ENCODE peak calls at places on chromosomes 7 and 10, in eight cellular contexts. O, K, N, P, L, V, G and I are unnamed samples.
A peak's percentile ranks its signal among the peaks of the same experiment; 100 is the strongest.

GRCh38 chr10:129063877-129064276 is 403.2 kb upstream of the MGMT start:
- DNase-seq in O (no peak), K (no peak), N (no peak), P (no peak), L (no peak), V (no peak), G (no peak), I (no peak)

GRCh38 chr10:123561145-123561448 is 105.1 kb upstream of the GPR26 start:
- DNase-seq in O (no peak), K (no peak), N (no peak), P (no peak), L (no peak), V (no peak), G (no peak), I (no peak)

GRCh38 chr10:132452216-132452650 is 55.2 kb downstream of the PWWP2B start:
- DNase-seq in O (no peak), K (no peak), N (no peak), P (no peak), L (no peak), V (no peak), G (no peak), I (no peak)

GRCh38 chr7:66682350-66683093 is 53.8 kb downstream of the KCTD7 start:
- DNase-seq in O (no peak), K (peak; percentile 41), N (no peak), P (peak; percentile 36), L (no peak), V (no peak), G (peak; percentile 31), I (no peak)

GRCh38 chr7:155685070-155685790 is 40.8 kb downstream of the RBM33 start:
- DNase-seq in O (no peak), K (no peak), N (no peak), P (no peak), L (no peak), V (peak; percentile 17), G (no peak), I (no peak)

GRCh38 chr10:33660329-33660728 is 325.9 kb upstream of the NRP1 start:
- DNase-seq in O (no peak), K (no peak), N (no peak), P (no peak), L (no peak), V (no peak), G (no peak), I (no peak)

GRCh38 chr10:17747883-17748550 is 4.0 kb upstream of the TMEM236 start:
- DNase-seq in O (no peak), K (peak; percentile 66), N (no peak), P (no peak), L (no peak), V (no peak), G (no peak), I (no peak)

GRCh38 chr10:51079766-51080165 is 5.5 kb downstream of the PRKG1 start:
- DNase-seq in O (no peak), K (no peak), N (no peak), P (no peak), L (no peak), V (no peak), G (no peak), I (no peak)

GRCh38 chr7:116173051-116174028 is 37.0 kb upstream of the TES start:
- DNase-seq in O (peak; percentile 63), K (peak; percentile 83), N (peak; percentile 55), P (peak; percentile 30), L (no peak), V (no peak), G (peak; percentile 68), I (no peak)

GRCh38 chr10:28678687-28679457 is 1.6 kb downstream of the BAMBI start:
- DNase-seq in O (peak; percentile 31), K (peak; percentile 31), N (no peak), P (peak; percentile 47), L (no peak), V (no peak), G (peak; percentile 74), I (no peak)

GRCh38 chr10:112755446-112756117 is 194.5 kb upstream of the TCF7L2 start:
- DNase-seq in O (no peak), K (no peak), N (no peak), P (no peak), L (no peak), V (no peak), G (no peak), I (no peak)

GRCh38 chr10:79457256-79457785 is 11.9 kb upstream of the ZCCHC24 start:
- DNase-seq in O (no peak), K (no peak), N (no peak), P (no peak), L (no peak), V (no peak), G (no peak), I (no peak)

GRCh38 chr7:13641699-13642098 is 347.8 kb downstream of the ETV1 start:
- DNase-seq in O (no peak), K (peak; percentile 65), N (no peak), P (no peak), L (no peak), V (no peak), G (no peak), I (peak; percentile 2)

GRCh38 chr10:91682912-91683311 is 50.0 kb upstream of the PPP1R3C start:
- DNase-seq in O (no peak), K (no peak), N (no peak), P (no peak), L (no peak), V (no peak), G (no peak), I (no peak)

GRCh38 chr10:84342584-84342983 is 14.2 kb downstream of the CCSER2 start:
- DNase-seq in O (no peak), K (no peak), N (no peak), P (no peak), L (no peak), V (no peak), G (no peak), I (no peak)

GRCh38 chr10:112835933-112836564 is 114.0 kb upstream of the TCF7L2 start:
- DNase-seq in O (no peak), K (no peak), N (no peak), P (no peak), L (no peak), V (no peak), G (no peak), I (no peak)

GRCh38 chr10:23525406-23525805 is 86.5 kb downstream of the OTUD1 start:
- DNase-seq in O (peak; percentile 6), K (peak; percentile 50), N (no peak), P (peak; percentile 22), L (no peak), V (no peak), G (no peak), I (no peak)

GRCh38 chr10:110903280-110904278 is 15.4 kb downstream of the BBIP1 start:
- DNase-seq in O (no peak), K (peak; percentile 21), N (no peak), P (no peak), L (no peak), V (no peak), G (no peak), I (no peak)

GRCh38 chr10:102004376-102004775 is 51.6 kb downstream of the ARMH3 start:
- DNase-seq in O (no peak), K (peak; percentile 81), N (peak; percentile 24), P (no peak), L (no peak), V (no peak), G (no peak), I (no peak)